ENCODE peak calls at places on chromosomes 16 and 17, in ten cellular contexts. G is mammary epithelial cell, Y is PC-3, Q is fibroblast of lung, D is H1, O is GM23248, S is PC-9, H is neural progenitor cell, X is hepatocyte, A is endothelial cell of umbilical vein. K is an unnamed sample.

GRCh38 chr17:4516740-4517139 is 18.1 kb downstream of the SPNS2 start:
- DNase-seq in X (no peak), Q (peak; percentile 72), D (no peak), Y (no peak), A (no peak), O (no peak), G (no peak), H (no peak), S (no peak), K (no peak)

GRCh38 chr16:22789281-22789945 is 24.5 kb upstream of the HS3ST2 start:
- DNase-seq in Y (peak; percentile 63), O (peak; percentile 43), D (peak; percentile 13), H (no peak), S (peak; percentile 70), Q (no peak), G (peak; percentile 78), A (no peak), X (no peak), K (no peak)

GRCh38 chr17:42210046-42210445 is 15.8 kb upstream of the GHDC start:
- DNase-seq in A (no peak), S (no peak), G (no peak), Y (no peak), Q (no peak), D (no peak), X (no peak), O (peak; percentile 46), H (no peak), K (no peak)

GRCh38 chr16:81521141-81521626 is 76.6 kb downstream of the CMIP start:
- DNase-seq in O (no peak), Q (no peak), Y (no peak), H (no peak), S (no peak), D (no peak), X (no peak), G (no peak), A (no peak), K (no peak)

GRCh38 chr16:12522334-12522733 is 281.4 kb downstream of the CPPED1 start:
- DNase-seq in Q (no peak), H (no peak), G (no peak), S (no peak), A (no peak), X (no peak), D (no peak), O (no peak), Y (no peak), K (no peak)

GRCh38 chr16:60651351-60651750 is 1384.9 kb downstream of the CDH8 start:
- DNase-seq in X (no peak), H (no peak), Y (no peak), S (no peak), D (no peak), O (no peak), A (no peak), Q (no peak), G (peak; percentile 34), K (no peak)

GRCh38 chr16:82660078-82660645 is 33.4 kb downstream of the CDH13 start:
- DNase-seq in X (no peak), S (no peak), H (no peak), Q (peak; percentile 56), G (peak; percentile 51), D (no peak), O (peak; percentile 33), Y (no peak), A (no peak), K (no peak)

GRCh38 chr17:61420745-61421398 is 21.2 kb downstream of the TBX2 start:
- DNase-seq in X (no peak), G (no peak), A (no peak), O (no peak), H (no peak), Q (no peak), Y (no peak), D (no peak), S (no peak), K (no peak)

GRCh38 chr17:47077576-47077975 is 98.5 kb upstream of the RPRML start:
- DNase-seq in G (peak; percentile 54), D (no peak), Y (peak; percentile 82), X (no peak), Q (peak; percentile 62), H (no peak), O (peak; percentile 51), S (peak; percentile 56), A (no peak), K (no peak)

DNA sequence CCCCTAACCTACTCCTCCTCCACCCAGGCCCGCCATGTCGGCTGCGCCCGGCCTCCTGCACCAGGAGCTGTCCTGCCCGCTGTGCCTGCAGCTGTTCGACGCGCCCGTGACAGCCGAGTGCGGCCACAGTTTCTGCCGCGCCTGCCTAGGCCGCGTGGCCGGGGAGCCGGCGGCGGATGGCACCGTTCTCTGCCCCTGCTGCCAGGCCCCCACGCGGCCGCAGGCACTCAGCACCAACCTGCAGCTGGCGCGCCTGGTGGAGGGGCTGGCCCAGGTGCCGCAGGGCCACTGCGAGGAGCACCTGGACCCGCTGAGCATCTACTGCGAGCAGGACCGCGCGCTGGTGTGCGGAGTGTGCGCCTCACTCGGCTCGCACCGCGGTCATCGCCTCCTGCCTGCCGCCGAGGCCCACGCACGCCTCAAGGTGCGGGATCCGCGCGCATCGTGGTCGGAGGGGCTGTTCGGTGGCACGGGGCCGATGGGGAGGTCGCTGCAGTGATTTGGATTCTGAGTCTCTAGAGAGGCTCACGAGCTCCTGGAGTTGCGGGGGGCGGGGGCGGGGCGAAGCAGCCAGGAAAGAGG is 877 bp downstream of the TRIM72 start:
- DNase-seq in A (no peak), S (no peak), D (no peak), H (peak; percentile 52), O (peak; percentile 24), G (no peak), Q (no peak), X (no peak), Y (no peak), K (no peak)
- TF ChIP-seq EZH2 in A (no peak), S (no peak), D (no peak), H (peak; percentile 66), O (no peak), G (no peak), Q (no peak), X (peak; percentile 87), Y (no peak), K (no peak)

DNA sequence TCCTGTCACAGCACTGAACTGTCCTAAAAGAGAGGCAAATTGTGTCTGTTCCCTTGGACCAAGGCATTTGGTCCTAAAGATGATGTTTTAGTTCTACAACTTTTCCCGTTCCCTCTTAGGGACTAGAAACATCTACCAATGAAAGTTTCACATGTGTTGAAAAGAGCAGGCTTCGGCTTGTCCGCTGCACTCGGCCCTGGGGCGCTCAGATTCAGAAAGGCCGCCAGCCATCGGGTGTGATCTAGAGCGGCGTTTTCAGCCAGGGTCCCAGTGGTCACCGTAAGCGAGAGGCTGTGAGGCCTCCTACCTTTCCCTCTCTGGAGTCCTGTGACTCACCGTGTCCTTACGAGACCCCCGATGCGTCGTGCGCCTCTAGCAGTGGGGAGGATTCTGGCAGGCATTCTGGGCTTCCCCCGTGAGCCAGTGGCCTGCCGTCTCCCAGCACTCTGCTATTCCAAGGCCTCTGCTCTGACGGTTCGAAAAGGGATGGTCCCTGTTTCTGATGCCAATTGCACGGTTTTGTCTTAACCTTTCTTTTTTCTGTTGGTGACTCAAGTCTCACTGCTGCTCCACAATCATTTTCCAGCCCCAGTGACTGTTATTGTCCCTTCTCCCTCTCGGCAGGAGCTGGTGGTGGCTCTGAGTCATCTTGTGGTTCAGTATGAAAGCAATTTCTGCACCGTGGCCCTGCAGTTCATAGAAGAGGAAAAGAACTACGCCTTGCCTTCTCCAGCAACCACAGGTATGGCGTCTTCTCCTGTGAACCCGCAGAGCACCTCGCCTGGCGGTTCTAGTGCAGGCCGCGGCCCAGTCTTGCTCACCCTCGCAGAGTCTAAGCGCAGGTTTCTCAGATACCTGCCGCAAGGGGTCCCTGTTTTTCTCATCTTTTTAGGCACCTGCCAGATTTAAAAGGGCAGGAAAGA is 100.3 kb upstream of the CHMP6 start:
- DNase-seq in X (peak; percentile 26), A (peak; percentile 74), Y (peak; percentile 94), D (no peak), G (peak; percentile 95), O (peak; percentile 95), Q (peak; percentile 68), H (no peak), S (peak; percentile 93), K (no peak)
- H3K27ac ChIP-seq in X (peak overlapping the region; percentile 58), A (peak overlapping the region; percentile 79), Y (peak overlapping the region; percentile 91), D (no peak overlapping the region), G (peak overlapping the region; percentile 89), O (peak overlapping the region; percentile 99), Q (peak overlapping the region; percentile 91), H (no peak overlapping the region), S (peak overlapping the region; percentile 95), K (no peak overlapping the region)

DNA sequence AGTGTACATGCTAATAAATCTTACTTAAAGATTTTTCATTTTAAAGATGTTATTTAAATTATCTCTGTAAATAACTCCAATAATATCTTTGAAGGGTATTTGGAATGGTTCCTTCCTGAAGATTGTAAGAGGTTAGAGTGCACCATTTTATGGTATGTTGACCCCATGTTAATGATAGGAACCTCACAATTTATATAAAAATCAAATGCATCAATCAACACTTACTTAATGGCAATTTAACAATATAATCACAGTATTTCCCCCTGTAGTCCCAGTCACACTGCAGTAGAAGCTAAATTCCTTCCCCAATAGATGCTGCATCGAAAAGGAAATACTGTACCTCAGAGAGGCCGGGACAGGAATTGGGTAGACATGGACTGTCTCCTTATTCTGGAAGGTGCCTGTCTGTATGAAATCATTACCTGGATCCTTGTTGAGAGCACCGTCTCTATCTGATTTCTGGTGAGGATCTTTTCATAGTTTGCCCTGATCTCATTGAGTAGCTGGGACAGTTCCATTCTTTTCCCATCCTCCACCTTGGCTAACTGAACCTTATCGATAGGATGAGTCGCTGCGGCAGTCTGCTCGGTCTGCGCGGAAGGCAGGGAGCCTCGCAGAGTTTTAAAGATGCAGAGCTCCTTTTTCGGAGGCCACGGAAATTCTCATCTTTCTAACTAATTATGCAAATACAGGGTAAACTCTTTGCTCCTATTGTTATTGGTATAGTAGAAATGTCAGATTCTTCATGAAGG is at the start of gene KRT222:
- DNase-seq in O (no peak), S (no peak), Q (no peak), A (no peak), Y (no peak), G (no peak), D (no peak), X (no peak), H (peak; percentile 38), K (no peak)
- H3K4me3 ChIP-seq in O (peak within 1 kb of the TSS; percentile 54), S (no peak within 1 kb of the TSS), Q (peak within 1 kb of the TSS; percentile 38), A (no peak within 1 kb of the TSS), Y (no peak within 1 kb of the TSS), G (peak within 1 kb of the TSS; percentile 3), D (peak within 1 kb of the TSS; percentile 30), X (no peak within 1 kb of the TSS), H (peak within 1 kb of the TSS; percentile 36), K (no peak within 1 kb of the TSS)

DNA sequence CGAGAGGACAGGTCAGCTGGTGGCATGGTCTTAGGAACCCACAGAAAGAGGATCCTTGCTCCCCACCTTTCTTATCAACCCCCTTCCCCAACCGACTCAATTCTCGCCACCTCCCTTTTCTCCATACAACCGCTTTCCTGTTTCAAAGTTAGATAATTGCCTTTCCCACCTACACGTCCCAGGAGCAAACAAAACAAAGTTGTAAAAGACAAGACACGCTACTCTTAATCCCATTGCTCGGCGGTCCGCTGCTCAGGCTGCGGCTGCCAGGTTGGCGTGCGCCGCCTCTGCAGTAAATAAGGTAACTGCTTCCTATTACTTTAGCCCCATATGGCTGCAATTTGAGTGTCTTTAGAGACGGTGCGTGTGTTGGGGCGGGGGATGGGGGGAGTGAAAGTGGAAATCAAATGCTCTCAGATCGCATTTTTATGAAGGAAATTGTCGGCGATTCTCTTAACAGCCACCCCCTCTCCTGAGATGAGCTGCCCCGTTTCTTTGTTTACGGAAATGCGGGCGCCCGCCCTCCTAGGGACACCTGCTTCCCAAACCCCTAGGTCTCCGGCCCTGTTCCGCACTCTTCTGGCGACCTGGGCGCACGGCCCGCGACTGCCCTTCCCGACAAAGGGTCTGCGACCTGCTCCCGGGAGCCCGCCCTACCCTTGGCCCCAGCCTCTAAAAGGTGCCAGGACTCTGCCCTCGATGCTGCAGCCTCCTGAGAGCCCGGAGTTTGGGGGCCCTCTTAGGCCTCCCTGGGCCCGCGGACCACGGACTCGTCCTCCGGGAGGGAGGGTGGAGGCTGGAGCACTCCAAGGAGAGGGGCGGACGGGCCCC is 3.7 kb upstream of the CBX8 start:
- DNase-seq in Y (peak; percentile 58), S (peak; percentile 43), D (no peak), O (peak; percentile 75), A (no peak), H (peak; percentile 84), X (peak; percentile 76), Q (peak; percentile 57), G (peak; percentile 46), K (no peak)
- TF ChIP-seq EZH2 in Y (no peak), S (no peak), D (no peak), O (peak; percentile 97), A (no peak), H (no peak), X (peak; percentile 86), Q (peak; percentile 75), G (peak; percentile 47), K (peak; percentile 47)